ENCODE peak calls at places on chromosomes 5 and 9, in eight cellular contexts. K is endodermal cell, A is psoas muscle, F is left ventricle myocardium inferior, R is lower lobe of right lung, I is heart left ventricle, C is tibial artery, W is A549. T is an unnamed sample.

GRCh38 chr9:79329861-79330260 is 241.9 kb upstream of the TLE4 start:
- DNase-seq in I (no peak), A (no peak), C (no peak), F (no peak), W (no peak), R (no peak), K (no peak), T (no peak)

GRCh38 chr5:142915840-142916424 is 145.8 kb downstream of the ARHGAP26 start:
- DNase-seq in W (peak; percentile 52), R (no peak), I (no peak), F (no peak), A (no peak), K (peak; percentile 89), C (no peak), T (no peak)

GRCh38 chr9:136511670-136512592 is 29.1 kb upstream of the SEC16A start:
- DNase-seq in F (peak; percentile 84), I (peak; percentile 89), W (no peak), K (no peak), C (peak; percentile 69), R (peak; percentile 72), A (peak; percentile 79), T (no peak)

GRCh38 chr9:121285835-121286687 is 18.1 kb downstream of the GSN start:
- DNase-seq in F (peak; percentile 83), K (peak; percentile 85), R (peak; percentile 67), W (no peak), C (peak; percentile 88), I (peak; percentile 85), A (peak; percentile 85), T (no peak)

GRCh38 chr5:62284946-62285891 is 20.8 kb upstream of the KIF2A start:
- DNase-seq in R (no peak), I (no peak), W (no peak), C (no peak), A (no peak), F (no peak), K (no peak), T (no peak)

GRCh38 chr5:88602584-88602983 is 280.4 kb downstream of the MEF2C start:
- DNase-seq in A (no peak), W (no peak), R (no peak), C (no peak), F (no peak), K (peak; percentile 67), I (no peak), T (no peak)

GRCh38 chr5:6705088-6705487 is 8.1 kb upstream of the TENT4A start:
- DNase-seq in K (no peak), R (no peak), A (no peak), F (no peak), I (no peak), W (no peak), C (no peak), T (no peak)

GRCh38 chr9:89710689-89711088 is 105.9 kb downstream of the GADD45G start:
- DNase-seq in R (no peak), F (no peak), K (peak; percentile 20), C (no peak), A (no peak), I (no peak), W (no peak), T (no peak)

GRCh38 chr5:169160405-169160901 is 140.5 kb downstream of the SLIT3 start:
- DNase-seq in C (peak; percentile 61), A (no peak), R (no peak), W (no peak), K (no peak), I (no peak), F (no peak), T (no peak)

GRCh38 chr5:122101636-122102285 is 23.7 kb upstream of the LOX start:
- DNase-seq in F (no peak), R (no peak), W (no peak), A (no peak), K (no peak), I (no peak), C (no peak), T (no peak)

GRCh38 chr5:136731241-136731885 is 366.0 kb upstream of the TRPC7 start:
- DNase-seq in C (no peak), F (no peak), R (no peak), W (no peak), K (no peak), A (no peak), I (no peak), T (no peak)

GRCh38 chr9:30522486-30522885 is 1862.0 kb upstream of the ACO1 start:
- DNase-seq in R (no peak), K (no peak), A (no peak), W (no peak), I (no peak), C (no peak), F (no peak), T (no peak)

GRCh38 chr9:21993007-21993406 is 1.2 kb downstream of the CDKN2A start:
- DNase-seq in W (no peak), R (no peak), K (no peak), A (no peak), C (no peak), F (no peak), I (no peak), T (no peak)

GRCh38 chr9:21993893-21994525 is at the start of gene CDKN2A:
- DNase-seq in A (peak; percentile 58), R (peak; percentile 58), I (peak; percentile 30), C (no peak), W (no peak), F (no peak), K (peak; percentile 84), T (no peak)

GRCh38 chr9:21994996-21995651 is 533 bp downstream of the CDKN2B-AS1 start:
- DNase-seq in I (peak; percentile 77), C (peak; percentile 63), W (no peak), K (peak; percentile 89), A (peak; percentile 84), F (peak; percentile 66), R (peak; percentile 88), T (peak; percentile 58)

GRCh38 chr9:21995652-21996275 is 1.2 kb downstream of the CDKN2B-AS1 start:
- DNase-seq in I (peak; percentile 53), F (peak; percentile 49), R (peak; percentile 72), C (no peak), A (peak; percentile 66), W (no peak), K (peak; percentile 84), T (peak; percentile 26)

DNA sequence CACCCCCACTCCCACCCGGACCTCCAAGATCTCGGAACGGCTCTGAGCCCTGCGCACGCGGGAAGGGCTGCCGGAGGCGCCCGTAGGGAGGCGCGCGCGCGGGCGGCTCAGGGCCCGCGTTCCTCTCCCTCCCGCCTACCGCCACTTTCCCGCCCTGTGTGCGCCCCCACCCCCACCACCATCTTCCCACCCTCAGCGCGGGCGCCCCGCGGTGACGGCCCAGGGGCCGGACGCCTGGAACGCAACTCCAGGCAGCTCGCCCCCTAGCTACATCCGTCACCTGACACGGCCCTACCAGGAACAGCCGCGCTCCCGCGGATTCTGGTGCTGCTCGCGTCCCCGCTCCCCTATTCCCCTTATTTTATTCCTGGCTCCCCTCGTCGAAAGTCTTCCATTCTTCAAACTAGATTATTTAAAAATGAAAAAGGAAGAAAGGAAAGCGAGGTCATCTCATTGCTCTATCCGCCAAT is at the start of gene CDKN2B-AS1:
- DNase-seq in C (peak; percentile 47), F (no peak), R (peak; percentile 71), K (peak; percentile 79), W (no peak), A (peak; percentile 63), I (peak; percentile 37), T (no peak)
- H3K4me3 ChIP-seq in C (peak within 1 kb of the TSS; percentile 79), F (peak within 1 kb of the TSS; percentile 82), R (peak within 1 kb of the TSS; percentile 83), K (peak within 1 kb of the TSS; percentile 87), W (no peak within 1 kb of the TSS), A (peak within 1 kb of the TSS; percentile 98), I (peak within 1 kb of the TSS; percentile 93), T (peak within 1 kb of the TSS; percentile 76)

DNA sequence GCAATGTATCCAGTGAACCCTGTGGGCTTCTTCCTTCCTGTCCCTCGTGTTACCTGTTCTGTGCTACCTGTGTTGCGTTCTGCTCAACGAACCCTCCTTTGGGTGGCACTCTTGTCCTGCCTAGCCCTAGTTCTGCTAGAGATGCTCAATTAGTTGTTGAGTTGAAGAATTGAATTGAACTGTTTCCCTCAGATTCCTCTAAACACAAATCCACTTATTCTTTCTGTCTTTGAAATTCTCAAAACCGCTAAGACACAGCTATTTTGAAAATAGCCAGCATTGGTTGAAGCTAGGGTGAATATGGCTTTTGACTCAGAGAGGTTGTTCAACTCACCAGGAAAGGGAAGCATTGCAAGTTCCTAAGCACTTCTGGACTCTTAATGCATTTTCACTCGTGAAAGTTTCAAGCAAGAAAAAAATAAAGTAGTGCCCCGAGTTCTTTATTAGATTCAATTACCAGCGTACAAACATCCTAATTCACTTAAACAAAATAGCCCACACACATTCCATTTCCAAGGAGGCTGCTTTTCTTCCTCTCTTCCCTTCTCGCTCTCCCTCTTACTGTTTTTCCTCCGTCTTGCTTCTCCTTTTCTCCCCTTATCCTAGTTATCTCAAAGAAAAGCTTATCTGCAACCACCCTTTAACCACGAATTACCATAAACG is 648 bp upstream of the ITGA1 start:
- DNase-seq in R (peak; percentile 32), I (no peak), F (no peak), W (no peak), A (no peak), K (peak; percentile 69), C (peak; percentile 28), T (no peak)
- TF ChIP-seq CTCF in R (peak; percentile 34), I (peak; percentile 42), F (peak; percentile 46), W (peak; percentile 50), A (peak; percentile 29), K (peak; percentile 63), C (peak; percentile 43), T (no peak)

GRCh38 chr5:179821298-179822058 is 773 bp downstream of the SQSTM1 start:
- DNase-seq in R (peak; percentile 97), A (peak; percentile 98), I (peak; percentile 98), C (peak; percentile 98), F (peak; percentile 97), K (peak; percentile 94), W (peak; percentile 95), T (peak; percentile 71)

GRCh38 chr5:179822444-179822990 is 1.8 kb downstream of the SQSTM1 start:
- DNase-seq in F (no peak), C (no peak), W (no peak), R (peak; percentile 40), I (peak; percentile 26), A (no peak), K (peak; percentile 51), T (no peak)

GRCh38 chr5:179820483-179821297 is at the start of gene SQSTM1:
- DNase-seq in I (peak; percentile 88), R (peak; percentile 88), K (peak; percentile 90), C (peak; percentile 66), F (peak; percentile 87), A (peak; percentile 92), W (no peak), T (no peak)

GRCh38 chr5:179820127-179820482 is 600 bp upstream of the SQSTM1 start:
- DNase-seq in W (no peak), I (no peak), A (no peak), C (no peak), R (no peak), F (no peak), K (no peak), T (no peak)

GRCh38 chr5:179822059-179822432 is 1.3 kb downstream of the SQSTM1 start:
- DNase-seq in C (no peak), R (peak; percentile 16), K (no peak), F (no peak), W (no peak), I (peak; percentile 15), A (no peak), T (no peak)
- H3K4me1 ChIP-seq in C (peaks cover 71% of the 10 kb centered on the region), R (peaks cover 83% of the 10 kb centered on the region), K (peaks cover 22% of the 10 kb centered on the region), F (peaks cover 96% of the 10 kb centered on the region), W (peaks cover 76% of the 10 kb centered on the region), I (peaks cover 70% of the 10 kb centered on the region), A (peaks cover 73% of the 10 kb centered on the region), T (peaks cover 67% of the 10 kb centered on the region)

DNA sequence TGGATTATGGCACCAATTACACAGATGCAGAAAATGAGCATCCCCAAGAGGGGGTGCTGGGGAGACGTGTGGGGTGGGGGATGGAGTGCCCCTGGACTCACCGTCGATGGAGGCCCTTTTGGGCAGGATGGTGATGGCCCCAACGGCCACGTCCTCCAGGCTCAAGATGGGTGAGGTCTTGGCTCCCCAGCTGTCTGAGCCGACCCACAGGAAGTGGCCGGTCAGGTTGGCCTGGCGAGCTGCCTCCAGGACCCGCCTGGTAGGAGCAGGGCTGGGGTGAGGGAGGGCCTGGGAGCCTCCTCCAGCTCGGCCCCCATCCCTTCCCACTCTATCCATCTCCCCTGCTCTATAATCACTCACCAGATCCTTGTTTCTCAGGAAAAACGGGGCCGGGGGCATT is 4.6 kb downstream of the GRM6 start:
- DNase-seq in W (no peak), F (no peak), K (no peak), I (no peak), A (no peak), C (no peak), R (no peak), T (no peak)
- H3K4me3 ChIP-seq in W (no peak overlapping the region), F (no peak overlapping the region), K (no peak overlapping the region), I (no peak overlapping the region), A (no peak overlapping the region), C (no peak overlapping the region), R (no peak overlapping the region), T (no peak overlapping the region)

T was measured in esophagus squamous epithelium.